ENCODE peak calls at places on chromosomes 11 and 22, in eight cellular contexts. One of them, this sample, is unnamed.

GRCh38 chr22:50299724-50300619 is 7.5 kb downstream of the PLXNB2 start:
- DNase-seq in H1: peak; percentile 86
- DNase-seq in transverse colon: peak; percentile 88
- DNase-seq in prostate gland: no peak
- DNase-seq in HepG2: no peak
- DNase-seq in breast epithelium: no peak
- DNase-seq in HCT116: no peak
- DNase-seq in endothelial cell of umbilical vein: no peak
- DNase-seq in this sample: peak; percentile 87

GRCh38 chr11:30357872-30358271 is 35.0 kb downstream of the ARL14EP start:
- DNase-seq in transverse colon: no peak
- DNase-seq in breast epithelium: no peak
- DNase-seq in endothelial cell of umbilical vein: no peak
- DNase-seq in HCT116: no peak
- DNase-seq in HepG2: no peak
- DNase-seq in H1: no peak
- DNase-seq in prostate gland: no peak
- DNase-seq in this sample: no peak

GRCh38 chr11:78202733-78203167 is 14.0 kb downstream of the USP35 start:
- DNase-seq in endothelial cell of umbilical vein: no peak
- DNase-seq in H1: no peak
- DNase-seq in transverse colon: no peak
- DNase-seq in prostate gland: no peak
- DNase-seq in breast epithelium: no peak
- DNase-seq in HepG2: peak; percentile 95
- DNase-seq in HCT116: no peak
- DNase-seq in this sample: no peak

GRCh38 chr11:73210916-73211667 is 7.0 kb upstream of the P2RY2 start:
- DNase-seq in endothelial cell of umbilical vein: no peak
- DNase-seq in HCT116: no peak
- DNase-seq in prostate gland: no peak
- DNase-seq in breast epithelium: no peak
- DNase-seq in HepG2: no peak
- DNase-seq in transverse colon: no peak
- DNase-seq in H1: no peak
- DNase-seq in this sample: no peak

GRCh38 chr22:49015993-49016908 is 811.4 kb downstream of the BRD1 start:
- DNase-seq in breast epithelium: peak; percentile 17
- DNase-seq in prostate gland: peak; percentile 17
- DNase-seq in HepG2: peak; percentile 27
- DNase-seq in H1: peak; percentile 22
- DNase-seq in endothelial cell of umbilical vein: no peak
- DNase-seq in transverse colon: no peak
- DNase-seq in HCT116: no peak
- DNase-seq in this sample: peak; percentile 39

GRCh38 chr11:92296138-92296515 is 71.5 kb downstream of the FAT3 start:
- DNase-seq in prostate gland: no peak
- DNase-seq in breast epithelium: no peak
- DNase-seq in H1: no peak
- DNase-seq in endothelial cell of umbilical vein: no peak
- DNase-seq in transverse colon: no peak
- DNase-seq in HCT116: no peak
- DNase-seq in HepG2: no peak
- DNase-seq in this sample: no peak

GRCh38 chr11:12331239-12331874 is 46.0 kb upstream of the PARVA start:
- DNase-seq in breast epithelium: peak; percentile 79
- DNase-seq in HepG2: peak; percentile 78
- DNase-seq in endothelial cell of umbilical vein: peak; percentile 82
- DNase-seq in prostate gland: peak; percentile 83
- DNase-seq in H1: peak; percentile 84
- DNase-seq in HCT116: peak; percentile 72
- DNase-seq in transverse colon: peak; percentile 85
- DNase-seq in this sample: peak; percentile 68

GRCh38 chr22:20588843-20589581 is 81.6 kb downstream of the MED15 start:
- DNase-seq in endothelial cell of umbilical vein: no peak
- DNase-seq in H1: no peak
- DNase-seq in HCT116: no peak
- DNase-seq in breast epithelium: no peak
- DNase-seq in transverse colon: no peak
- DNase-seq in prostate gland: no peak
- DNase-seq in HepG2: no peak
- DNase-seq in this sample: no peak

GRCh38 chr11:72591785-72592490 is 82.3 kb downstream of the PDE2A start:
- DNase-seq in HCT116: no peak
- DNase-seq in HepG2: no peak
- DNase-seq in H1: no peak
- DNase-seq in endothelial cell of umbilical vein: no peak
- DNase-seq in transverse colon: no peak
- DNase-seq in prostate gland: no peak
- DNase-seq in breast epithelium: no peak
- DNase-seq in this sample: no peak

GRCh38 chr11:102806296-102806695 is 8.3 kb upstream of the MMP1 start:
- DNase-seq in breast epithelium: no peak
- DNase-seq in endothelial cell of umbilical vein: no peak
- DNase-seq in transverse colon: no peak
- DNase-seq in HCT116: no peak
- DNase-seq in prostate gland: no peak
- DNase-seq in HepG2: no peak
- DNase-seq in H1: no peak
- DNase-seq in this sample: no peak

GRCh38 chr11:9740202-9740881 is 76.5 kb downstream of the SWAP70 start:
- DNase-seq in HCT116: no peak
- DNase-seq in prostate gland: peak; percentile 67
- DNase-seq in HepG2: no peak
- DNase-seq in H1: no peak
- DNase-seq in endothelial cell of umbilical vein: no peak
- DNase-seq in breast epithelium: peak; percentile 52
- DNase-seq in transverse colon: peak; percentile 29
- DNase-seq in this sample: peak; percentile 42

GRCh38 chr11:446886-447285 is 3.2 kb upstream of the PTDSS2 start:
- DNase-seq in HepG2: no peak
- DNase-seq in H1: no peak
- DNase-seq in transverse colon: peak; percentile 55
- DNase-seq in endothelial cell of umbilical vein: no peak
- DNase-seq in prostate gland: no peak
- DNase-seq in breast epithelium: no peak
- DNase-seq in HCT116: no peak
- DNase-seq in this sample: no peak

GRCh38 chr11:85663781-85664560 is 958 bp downstream of the CREBZF start:
- DNase-seq in HepG2: peak; percentile 50
- DNase-seq in H1: peak; percentile 78
- DNase-seq in endothelial cell of umbilical vein: peak; percentile 66
- DNase-seq in HCT116: peak; percentile 48
- DNase-seq in breast epithelium: peak; percentile 77
- DNase-seq in prostate gland: peak; percentile 84
- DNase-seq in transverse colon: peak; percentile 87
- DNase-seq in this sample: peak; percentile 96

GRCh38 chr11:33045551-33046255 is 6.3 kb downstream of the TCP11L1 start:
- DNase-seq in endothelial cell of umbilical vein: no peak
- DNase-seq in prostate gland: no peak
- DNase-seq in HCT116: no peak
- DNase-seq in HepG2: peak; percentile 53
- DNase-seq in H1: no peak
- DNase-seq in breast epithelium: no peak
- DNase-seq in transverse colon: peak; percentile 85
- DNase-seq in this sample: no peak

GRCh38 chr22:30944986-30945385 is 23.6 kb downstream of the MORC2 start:
- DNase-seq in prostate gland: no peak
- DNase-seq in HepG2: no peak
- DNase-seq in HCT116: no peak
- DNase-seq in transverse colon: no peak
- DNase-seq in endothelial cell of umbilical vein: no peak
- DNase-seq in breast epithelium: no peak
- DNase-seq in H1: no peak
- DNase-seq in this sample: no peak

GRCh38 chr22:28985581-28986290 is 75.9 kb downstream of the C22orf31 start:
- DNase-seq in breast epithelium: no peak
- DNase-seq in HCT116: no peak
- DNase-seq in endothelial cell of umbilical vein: no peak
- DNase-seq in prostate gland: no peak
- DNase-seq in HepG2: no peak
- DNase-seq in transverse colon: no peak
- DNase-seq in H1: no peak
- DNase-seq in this sample: no peak

GRCh38 chr11:46239801-46240061 is 37.7 kb upstream of the CREB3L1 start:
- DNase-seq in breast epithelium: no peak
- DNase-seq in HepG2: no peak
- DNase-seq in endothelial cell of umbilical vein: no peak
- DNase-seq in HCT116: no peak
- DNase-seq in H1: no peak
- DNase-seq in prostate gland: no peak
- DNase-seq in transverse colon: no peak
- DNase-seq in this sample: no peak

DNA sequence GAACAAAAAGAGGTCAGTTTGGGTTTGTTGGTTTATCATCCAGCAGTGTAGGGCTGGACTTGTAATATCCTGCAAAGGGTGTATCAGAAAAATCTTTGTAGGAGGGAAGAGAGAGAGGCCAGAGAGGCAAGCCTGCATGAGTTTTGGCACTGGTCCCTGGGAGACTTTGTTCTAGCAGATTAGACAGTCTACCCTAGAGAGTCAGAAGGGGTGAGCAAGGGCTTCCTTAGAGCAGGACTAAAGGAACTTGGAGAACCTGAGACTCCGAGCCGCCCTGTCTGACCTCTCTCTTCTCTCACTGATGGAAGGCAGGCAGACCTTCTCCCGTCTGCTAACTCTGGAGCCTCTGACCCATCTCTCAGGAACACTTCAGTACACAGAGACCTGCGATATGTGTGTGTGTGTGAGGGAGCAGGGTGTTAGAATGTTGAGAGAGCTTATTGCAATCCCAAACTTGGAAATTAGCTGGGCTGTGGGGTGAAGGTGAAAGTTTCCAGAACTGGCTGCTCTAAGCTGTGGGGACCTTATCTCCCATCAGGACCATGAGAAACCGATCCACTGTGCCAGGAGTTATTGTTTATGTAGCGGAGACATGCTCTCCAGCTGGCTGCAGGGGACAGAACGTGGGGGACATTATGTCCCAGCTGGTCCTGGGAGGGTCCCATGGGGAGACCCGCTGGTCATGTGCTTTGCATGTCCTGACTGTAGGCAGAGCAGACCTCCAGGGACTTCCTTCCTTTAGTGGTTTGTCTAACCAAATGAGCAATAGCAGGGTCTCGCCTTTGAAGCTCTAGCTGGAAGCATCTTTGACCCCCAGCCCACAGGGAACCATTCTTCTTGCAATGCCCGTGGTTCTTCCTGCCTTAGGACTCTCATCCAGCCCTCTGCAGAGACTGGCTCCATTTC is 51.1 kb downstream of the TIMP3 start:
- DNase-seq in transverse colon: no peak
- DNase-seq in prostate gland: peak; percentile 68
- DNase-seq in HepG2: no peak
- DNase-seq in HCT116: no peak
- DNase-seq in breast epithelium: no peak
- DNase-seq in H1: no peak
- DNase-seq in endothelial cell of umbilical vein: no peak
- DNase-seq in this sample: no peak
- TF ChIP-seq POLR2AphosphoS5 in transverse colon: peak; percentile 15
- TF ChIP-seq POLR2AphosphoS5 in prostate gland: peak; percentile 37
- TF ChIP-seq POLR2AphosphoS5 in HepG2: no peak
- TF ChIP-seq POLR2AphosphoS5 in HCT116: no peak
- TF ChIP-seq POLR2AphosphoS5 in breast epithelium: peak; percentile 83
- TF ChIP-seq POLR2AphosphoS5 in H1: no peak
- TF ChIP-seq POLR2AphosphoS5 in endothelial cell of umbilical vein: no peak
- TF ChIP-seq POLR2AphosphoS5 in this sample: peak; percentile 72

GRCh38 chr11:71247551-71248250 is 4.7 kb downstream of the SHANK2 start:
- DNase-seq in endothelial cell of umbilical vein: no peak
- DNase-seq in HepG2: no peak
- DNase-seq in breast epithelium: no peak
- DNase-seq in transverse colon: no peak
- DNase-seq in HCT116: no peak
- DNase-seq in H1: no peak
- DNase-seq in prostate gland: peak; percentile 54
- DNase-seq in this sample: no peak
- H3K4me3 ChIP-seq in endothelial cell of umbilical vein: no peak overlapping the region
- H3K4me3 ChIP-seq in HepG2: no peak overlapping the region
- H3K4me3 ChIP-seq in breast epithelium: no peak overlapping the region
- H3K4me3 ChIP-seq in transverse colon: no peak overlapping the region
- H3K4me3 ChIP-seq in HCT116: no peak overlapping the region
- H3K4me3 ChIP-seq in H1: peak overlapping the region; percentile 56
- H3K4me3 ChIP-seq in prostate gland: no peak overlapping the region
- H3K4me3 ChIP-seq in this sample: no peak overlapping the region

GRCh38 chr11:43172477-43172876 is 139.3 kb upstream of the API5 start:
- DNase-seq in transverse colon: no peak
- DNase-seq in endothelial cell of umbilical vein: no peak
- DNase-seq in H1: no peak
- DNase-seq in prostate gland: no peak
- DNase-seq in HepG2: no peak
- DNase-seq in breast epithelium: no peak
- DNase-seq in HCT116: no peak
- DNase-seq in this sample: no peak
- TF ChIP-seq CTCF in transverse colon: no peak
- TF ChIP-seq CTCF in endothelial cell of umbilical vein: no peak
- TF ChIP-seq CTCF in H1: no peak
- TF ChIP-seq CTCF in prostate gland: no peak
- TF ChIP-seq CTCF in HepG2: no peak
- TF ChIP-seq CTCF in breast epithelium: no peak
- TF ChIP-seq CTCF in HCT116: no peak
- TF ChIP-seq CTCF in this sample: no peak

GRCh38 chr22:44205713-44206645 is 25.3 kb downstream of the PARVG start:
- DNase-seq in HepG2: no peak
- DNase-seq in HCT116: no peak
- DNase-seq in endothelial cell of umbilical vein: no peak
- DNase-seq in transverse colon: no peak
- DNase-seq in H1: no peak
- DNase-seq in prostate gland: no peak
- DNase-seq in breast epithelium: no peak
- DNase-seq in this sample: no peak

GRCh38 chr22:44207173-44207980 is 26.7 kb downstream of the PARVG start:
- DNase-seq in HCT116: no peak
- DNase-seq in transverse colon: no peak
- DNase-seq in breast epithelium: no peak
- DNase-seq in H1: no peak
- DNase-seq in HepG2: no peak
- DNase-seq in prostate gland: no peak
- DNase-seq in endothelial cell of umbilical vein: no peak
- DNase-seq in this sample: no peak

GRCh38 chr22:44204937-44205712 is 24.4 kb downstream of the PARVG start:
- DNase-seq in H1: no peak
- DNase-seq in HepG2: no peak
- DNase-seq in transverse colon: no peak
- DNase-seq in HCT116: no peak
- DNase-seq in prostate gland: no peak
- DNase-seq in endothelial cell of umbilical vein: no peak
- DNase-seq in breast epithelium: no peak
- DNase-seq in this sample: no peak

GRCh38 chr22:44207981-44208317 is 27.2 kb downstream of the PARVG start:
- DNase-seq in endothelial cell of umbilical vein: no peak
- DNase-seq in transverse colon: no peak
- DNase-seq in HCT116: no peak
- DNase-seq in HepG2: no peak
- DNase-seq in breast epithelium: no peak
- DNase-seq in prostate gland: no peak
- DNase-seq in H1: no peak
- DNase-seq in this sample: no peak

DNA sequence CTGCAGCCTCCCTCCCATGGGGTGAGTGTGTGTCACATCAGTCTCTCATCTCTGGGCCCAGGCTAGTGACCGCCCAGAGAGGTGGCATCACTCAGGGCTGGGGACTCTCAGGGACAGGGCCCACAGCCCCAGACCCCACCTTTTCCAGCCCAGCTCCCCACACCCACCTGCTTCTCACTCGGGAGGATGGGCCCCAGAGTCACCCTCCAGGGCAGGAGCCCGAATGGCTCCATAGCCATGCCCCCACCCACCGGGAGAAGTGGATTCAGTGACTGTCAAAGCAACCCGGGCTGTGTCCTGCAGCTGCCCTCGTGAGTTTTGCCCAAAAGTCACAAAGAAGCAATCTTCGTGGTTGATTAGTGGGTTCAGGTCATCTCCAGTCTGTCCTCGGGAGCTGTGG is 26.0 kb downstream of the PARVG start:
- DNase-seq in H1: no peak
- DNase-seq in HepG2: no peak
- DNase-seq in HCT116: no peak
- DNase-seq in endothelial cell of umbilical vein: no peak
- DNase-seq in breast epithelium: no peak
- DNase-seq in transverse colon: no peak
- DNase-seq in prostate gland: no peak
- DNase-seq in this sample: no peak
- TF ChIP-seq POLR2AphosphoS5 in H1: no peak
- TF ChIP-seq POLR2AphosphoS5 in HepG2: no peak
- TF ChIP-seq POLR2AphosphoS5 in HCT116: no peak
- TF ChIP-seq POLR2AphosphoS5 in endothelial cell of umbilical vein: no peak
- TF ChIP-seq POLR2AphosphoS5 in breast epithelium: no peak
- TF ChIP-seq POLR2AphosphoS5 in transverse colon: no peak
- TF ChIP-seq POLR2AphosphoS5 in prostate gland: no peak
- TF ChIP-seq POLR2AphosphoS5 in this sample: no peak

This sample was measured in upper lobe of left lung.